ENCODE peak calls at places on chromosome 4, in eight cellular contexts. B is type B pancreatic cell; T is stimulated activated CD8-positive, alpha-beta memory T cell treated with anti-CD3 and anti-CD28 coated beads, Interleukin-15, amount 100 ng/mL, for 1 hour; I is activated CD8-positive, alpha-beta memory T cell treated with anti-CD3 and anti-CD28 coated beads, Interleukin-2, amount 50 U/mL, for 48 hours; V is substantia nigra; K is activated naive CD4-positive, alpha-beta T cell treated with anti-CD3 and anti-CD28 coated beads, Interleukin-2, amount 50 U/mL, for 72 hours; D is CD14-positive monocyte; U is pulmonary artery endothelial cell. F is an unnamed sample.

GRCh38 chr4:68145261-68145660 is 15.6 kb upstream of the TMPRSS11F start:
- DNase-seq in B (no peak), T (no peak), I (no peak), V (no peak), K (no peak), D (no peak), U (no peak), F (no peak)

GRCh38 chr4:183333983-183334382 is 11.8 kb upstream of the CLDN24 start:
- DNase-seq in B (peak), T (no peak), I (no peak), V (no peak), K (no peak), D (no peak), U (no peak), F (no peak)

GRCh38 chr4:169348541-169348940 is 77.8 kb upstream of the SH3RF1 start:
- DNase-seq in B (no peak), T (no peak), I (no peak), V (peak), K (no peak), D (no peak), U (no peak), F (no peak)

GRCh38 chr4:100977746-100978397 is 369.5 kb downstream of the PPP3CA start:
- DNase-seq in B (no peak), T (no peak), I (no peak), V (no peak), K (no peak), D (no peak), U (no peak), F (no peak)

GRCh38 chr4:78616046-78616498 is 64.5 kb downstream of the ANXA3 start:
- DNase-seq in B (no peak), T (no peak), I (no peak), V (no peak), K (no peak), D (no peak), U (no peak), F (no peak)

GRCh38 chr4:155207534-155208257 is 740 bp upstream of the NPY2R start:
- DNase-seq in B (no peak), T (no peak), I (no peak), V (no peak), K (no peak), D (no peak), U (no peak), F (peak)

GRCh38 chr4:42490015-42490414 is 92.7 kb downstream of the SHISA3 start:
- DNase-seq in B (no peak), T (no peak), I (no peak), V (no peak), K (no peak), D (no peak), U (no peak), F (no peak)

GRCh38 chr4:3371581-3372001 is 70.2 kb upstream of the HGFAC start:
- DNase-seq in B (no peak), T (no peak), I (no peak), V (no peak), K (no peak), D (no peak), U (no peak), F (no peak)

GRCh38 chr4:148341980-148342800 is 100.0 kb downstream of the NR3C2 start:
- DNase-seq in B (no peak), T (no peak), I (no peak), V (no peak), K (no peak), D (no peak), U (no peak), F (no peak)

GRCh38 chr4:156538651-156539285 is 432.8 kb downstream of the PDGFC start:
- DNase-seq in B (no peak), T (no peak), I (no peak), V (no peak), K (no peak), D (no peak), U (no peak), F (no peak)

GRCh38 chr4:161823450-161823849 is 340.4 kb downstream of the FSTL5 start:
- DNase-seq in B (no peak), T (no peak), I (no peak), V (no peak), K (no peak), D (no peak), U (no peak), F (no peak)

GRCh38 chr4:173860079-173860478 is 330.1 kb upstream of the HAND2 start:
- DNase-seq in B (no peak), T (no peak), I (no peak), V (no peak), K (no peak), D (no peak), U (no peak), F (no peak)

GRCh38 chr4:41142946-41143720 is 71.2 kb downstream of the APBB2 start:
- DNase-seq in B (no peak), T (no peak), I (no peak), V (no peak), K (no peak), D (no peak), U (peak), F (no peak)

GRCh38 chr4:11073621-11074051 is 355.1 kb downstream of the HS3ST1 start:
- DNase-seq in B (no peak), T (no peak), I (no peak), V (no peak), K (no peak), D (no peak), U (no peak), F (no peak)

GRCh38 chr4:79893441-79893840 is 179.6 kb downstream of the ANTXR2 start:
- DNase-seq in B (no peak), T (no peak), I (no peak), V (no peak), K (no peak), D (no peak), U (no peak), F (no peak)

F was measured in ecto neural progenitor cell.